ENCODE peak calls at places on chromosomes 16 and 17, in six cellular contexts. One of them, this sample, is unnamed.

GRCh38 chr17:42287305-42288077 is 807 bp upstream of the STAT5A start:
- DNase-seq in amygdala: no peak
- DNase-seq in AG04449: no peak
- DNase-seq in EL: no peak
- DNase-seq in CD4-positive, CD25-positive, alpha-beta regulatory T cell: peak
- DNase-seq in stimulated activated naive CD8-positive, alpha-beta T cell treated with anti-CD3 and anti-CD28 coated beads, Interleukin-15, Interleukin-2, amounts not matched to agents 100 U/mL and 50 U/mL, for 24 hours: peak
- DNase-seq in this sample: no peak

GRCh38 chr17:63768433-63768832 is 5.0 kb downstream of the CCDC47 start:
- DNase-seq in amygdala: no peak
- DNase-seq in stimulated activated naive CD8-positive, alpha-beta T cell treated with anti-CD3 and anti-CD28 coated beads, Interleukin-15, Interleukin-2, amounts not matched to agents 100 U/mL and 50 U/mL, for 24 hours: no peak
- DNase-seq in AG04449: no peak
- DNase-seq in EL: no peak
- DNase-seq in CD4-positive, CD25-positive, alpha-beta regulatory T cell: no peak
- DNase-seq in this sample: no peak

GRCh38 chr16:17470871-17471744 is at the start of gene XYLT1:
- DNase-seq in CD4-positive, CD25-positive, alpha-beta regulatory T cell: peak
- DNase-seq in AG04449: peak
- DNase-seq in stimulated activated naive CD8-positive, alpha-beta T cell treated with anti-CD3 and anti-CD28 coated beads, Interleukin-15, Interleukin-2, amounts not matched to agents 100 U/mL and 50 U/mL, for 24 hours: peak
- DNase-seq in EL: peak
- DNase-seq in amygdala: no peak
- DNase-seq in this sample: peak

GRCh38 chr16:10668322-10669045 is 26.2 kb downstream of the TEKT5 start:
- DNase-seq in CD4-positive, CD25-positive, alpha-beta regulatory T cell: no peak
- DNase-seq in stimulated activated naive CD8-positive, alpha-beta T cell treated with anti-CD3 and anti-CD28 coated beads, Interleukin-15, Interleukin-2, amounts not matched to agents 100 U/mL and 50 U/mL, for 24 hours: peak
- DNase-seq in EL: peak
- DNase-seq in amygdala: no peak
- DNase-seq in AG04449: no peak
- DNase-seq in this sample: peak

GRCh38 chr17:19016881-19017280 is 12.3 kb upstream of the FAM83G start:
- DNase-seq in stimulated activated naive CD8-positive, alpha-beta T cell treated with anti-CD3 and anti-CD28 coated beads, Interleukin-15, Interleukin-2, amounts not matched to agents 100 U/mL and 50 U/mL, for 24 hours: no peak
- DNase-seq in AG04449: no peak
- DNase-seq in EL: no peak
- DNase-seq in CD4-positive, CD25-positive, alpha-beta regulatory T cell: no peak
- DNase-seq in amygdala: no peak
- DNase-seq in this sample: no peak

GRCh38 chr16:53058882-53059281 is 4.1 kb downstream of the CHD9 start:
- DNase-seq in stimulated activated naive CD8-positive, alpha-beta T cell treated with anti-CD3 and anti-CD28 coated beads, Interleukin-15, Interleukin-2, amounts not matched to agents 100 U/mL and 50 U/mL, for 24 hours: no peak
- DNase-seq in AG04449: no peak
- DNase-seq in amygdala: no peak
- DNase-seq in EL: no peak
- DNase-seq in CD4-positive, CD25-positive, alpha-beta regulatory T cell: no peak
- DNase-seq in this sample: no peak

GRCh38 chr17:8964801-8965393 is 610 bp downstream of the PIK3R5 start:
- DNase-seq in amygdala: no peak
- DNase-seq in stimulated activated naive CD8-positive, alpha-beta T cell treated with anti-CD3 and anti-CD28 coated beads, Interleukin-15, Interleukin-2, amounts not matched to agents 100 U/mL and 50 U/mL, for 24 hours: peak
- DNase-seq in AG04449: no peak
- DNase-seq in EL: no peak
- DNase-seq in CD4-positive, CD25-positive, alpha-beta regulatory T cell: no peak
- DNase-seq in this sample: no peak

GRCh38 chr17:55264640-55265298 is at the start of gene HLF:
- DNase-seq in amygdala: peak
- DNase-seq in stimulated activated naive CD8-positive, alpha-beta T cell treated with anti-CD3 and anti-CD28 coated beads, Interleukin-15, Interleukin-2, amounts not matched to agents 100 U/mL and 50 U/mL, for 24 hours: peak
- DNase-seq in CD4-positive, CD25-positive, alpha-beta regulatory T cell: peak
- DNase-seq in EL: peak
- DNase-seq in AG04449: no peak
- DNase-seq in this sample: peak

GRCh38 chr16:55663225-55663624 is 7.4 kb downstream of the SLC6A2 start:
- DNase-seq in amygdala: no peak
- DNase-seq in EL: no peak
- DNase-seq in CD4-positive, CD25-positive, alpha-beta regulatory T cell: no peak
- DNase-seq in stimulated activated naive CD8-positive, alpha-beta T cell treated with anti-CD3 and anti-CD28 coated beads, Interleukin-15, Interleukin-2, amounts not matched to agents 100 U/mL and 50 U/mL, for 24 hours: no peak
- DNase-seq in AG04449: no peak
- DNase-seq in this sample: no peak

GRCh38 chr17:31579265-31579664 is 187.8 kb downstream of the RAB11FIP4 start:
- DNase-seq in CD4-positive, CD25-positive, alpha-beta regulatory T cell: no peak
- DNase-seq in AG04449: no peak
- DNase-seq in amygdala: no peak
- DNase-seq in EL: peak
- DNase-seq in stimulated activated naive CD8-positive, alpha-beta T cell treated with anti-CD3 and anti-CD28 coated beads, Interleukin-15, Interleukin-2, amounts not matched to agents 100 U/mL and 50 U/mL, for 24 hours: no peak
- DNase-seq in this sample: no peak

GRCh38 chr17:72117748-72118587 is 2.9 kb upstream of the SOX9 start:
- DNase-seq in amygdala: no peak
- DNase-seq in EL: peak
- DNase-seq in CD4-positive, CD25-positive, alpha-beta regulatory T cell: no peak
- DNase-seq in AG04449: no peak
- DNase-seq in stimulated activated naive CD8-positive, alpha-beta T cell treated with anti-CD3 and anti-CD28 coated beads, Interleukin-15, Interleukin-2, amounts not matched to agents 100 U/mL and 50 U/mL, for 24 hours: no peak
- DNase-seq in this sample: no peak

GRCh38 chr17:50184611-50185398 is 16.6 kb downstream of the COL1A1 start:
- DNase-seq in amygdala: no peak
- DNase-seq in CD4-positive, CD25-positive, alpha-beta regulatory T cell: no peak
- DNase-seq in AG04449: no peak
- DNase-seq in EL: peak
- DNase-seq in stimulated activated naive CD8-positive, alpha-beta T cell treated with anti-CD3 and anti-CD28 coated beads, Interleukin-15, Interleukin-2, amounts not matched to agents 100 U/mL and 50 U/mL, for 24 hours: no peak
- DNase-seq in this sample: peak

GRCh38 chr17:79982986-79983385 is 52.7 kb downstream of the TBC1D16 start:
- DNase-seq in AG04449: no peak
- DNase-seq in CD4-positive, CD25-positive, alpha-beta regulatory T cell: no peak
- DNase-seq in amygdala: no peak
- DNase-seq in stimulated activated naive CD8-positive, alpha-beta T cell treated with anti-CD3 and anti-CD28 coated beads, Interleukin-15, Interleukin-2, amounts not matched to agents 100 U/mL and 50 U/mL, for 24 hours: no peak
- DNase-seq in EL: no peak
- DNase-seq in this sample: no peak

GRCh38 chr17:75088902-75089417 is 1.2 kb downstream of the SLC16A5 start:
- DNase-seq in AG04449: no peak
- DNase-seq in CD4-positive, CD25-positive, alpha-beta regulatory T cell: no peak
- DNase-seq in EL: peak
- DNase-seq in amygdala: no peak
- DNase-seq in stimulated activated naive CD8-positive, alpha-beta T cell treated with anti-CD3 and anti-CD28 coated beads, Interleukin-15, Interleukin-2, amounts not matched to agents 100 U/mL and 50 U/mL, for 24 hours: no peak
- DNase-seq in this sample: no peak

GRCh38 chr17:68657166-68657940 is 56.2 kb upstream of the FAM20A start:
- DNase-seq in amygdala: no peak
- DNase-seq in AG04449: no peak
- DNase-seq in stimulated activated naive CD8-positive, alpha-beta T cell treated with anti-CD3 and anti-CD28 coated beads, Interleukin-15, Interleukin-2, amounts not matched to agents 100 U/mL and 50 U/mL, for 24 hours: no peak
- DNase-seq in EL: no peak
- DNase-seq in CD4-positive, CD25-positive, alpha-beta regulatory T cell: no peak
- DNase-seq in this sample: no peak

GRCh38 chr16:54928016-54928356 is 2.7 kb upstream of the IRX5 start:
- DNase-seq in CD4-positive, CD25-positive, alpha-beta regulatory T cell: no peak
- DNase-seq in stimulated activated naive CD8-positive, alpha-beta T cell treated with anti-CD3 and anti-CD28 coated beads, Interleukin-15, Interleukin-2, amounts not matched to agents 100 U/mL and 50 U/mL, for 24 hours: no peak
- DNase-seq in amygdala: no peak
- DNase-seq in EL: peak
- DNase-seq in AG04449: no peak
- DNase-seq in this sample: peak

GRCh38 chr17:3647769-3648540 is 11.4 kb downstream of the CTNS start:
- DNase-seq in CD4-positive, CD25-positive, alpha-beta regulatory T cell: no peak
- DNase-seq in amygdala: no peak
- DNase-seq in EL: peak
- DNase-seq in stimulated activated naive CD8-positive, alpha-beta T cell treated with anti-CD3 and anti-CD28 coated beads, Interleukin-15, Interleukin-2, amounts not matched to agents 100 U/mL and 50 U/mL, for 24 hours: peak
- DNase-seq in AG04449: no peak
- DNase-seq in this sample: peak

This sample was measured in iris pigment epithelial cell.